ENCODE peak calls at places on chromosomes 13 and 19, in five cellular contexts. O is K562, K is colonic mucosa, N is adrenal gland, J is heart left ventricle. T is an unnamed sample.

GRCh38 chr13:106986033-106986484 is 418.1 kb upstream of the ARGLU1 start:
- DNase-seq in O (no peak), N (no peak), K (no peak), J (no peak), T (no peak)

GRCh38 chr13:45167611-45168554 is 33.0 kb downstream of the KCTD4 start:
- DNase-seq in N (peak; percentile 21), J (peak; percentile 60), O (no peak), K (peak; percentile 76), T (peak; percentile 19)

GRCh38 chr13:34678154-34678553 is 263.9 kb upstream of the NBEA start:
- DNase-seq in N (peak; percentile 28), O (no peak), K (no peak), J (no peak), T (no peak)

GRCh38 chr19:44904426-44904994 is 1.1 kb upstream of the APOE start:
- DNase-seq in J (no peak), K (no peak), O (peak; percentile 32), N (peak; percentile 89), T (no peak)

GRCh38 chr13:101511161-101511560 is 58.7 kb downstream of the ITGBL1 start:
- DNase-seq in N (no peak), O (no peak), K (no peak), J (no peak), T (no peak)

GRCh38 chr13:39317284-39317683 is 279.0 kb downstream of the NHLRC3 start:
- DNase-seq in N (peak; percentile 64), K (no peak), J (peak; percentile 71), O (no peak), T (peak; percentile 57)

GRCh38 chr19:29421186-29421525 is 104.6 kb upstream of the VSTM2B start:
- DNase-seq in O (no peak), J (no peak), K (no peak), N (no peak), T (no peak)

GRCh38 chr19:17406039-17406886 is 833 bp upstream of the BST2 start:
- DNase-seq in K (no peak), N (peak; percentile 42), J (no peak), O (peak; percentile 48), T (no peak)

GRCh38 chr19:31178833-31179470 is 170.3 kb downstream of the TSHZ3 start:
- DNase-seq in N (no peak), J (no peak), O (no peak), K (no peak), T (no peak)

GRCh38 chr13:98103531-98103930 is 39.4 kb upstream of the FARP1 start:
- DNase-seq in O (no peak), J (no peak), K (no peak), N (no peak), T (no peak)

GRCh38 chr19:2167896-2168618 is 4.3 kb downstream of the DOT1L start:
- DNase-seq in N (peak; percentile 86), O (no peak), K (peak; percentile 47), J (peak; percentile 91), T (peak; percentile 88)

GRCh38 chr13:79307866-79308298 is 98.2 kb downstream of the RBM26 start:
- DNase-seq in J (peak; percentile 33), O (no peak), K (no peak), N (peak; percentile 33), T (peak; percentile 45)

DNA sequence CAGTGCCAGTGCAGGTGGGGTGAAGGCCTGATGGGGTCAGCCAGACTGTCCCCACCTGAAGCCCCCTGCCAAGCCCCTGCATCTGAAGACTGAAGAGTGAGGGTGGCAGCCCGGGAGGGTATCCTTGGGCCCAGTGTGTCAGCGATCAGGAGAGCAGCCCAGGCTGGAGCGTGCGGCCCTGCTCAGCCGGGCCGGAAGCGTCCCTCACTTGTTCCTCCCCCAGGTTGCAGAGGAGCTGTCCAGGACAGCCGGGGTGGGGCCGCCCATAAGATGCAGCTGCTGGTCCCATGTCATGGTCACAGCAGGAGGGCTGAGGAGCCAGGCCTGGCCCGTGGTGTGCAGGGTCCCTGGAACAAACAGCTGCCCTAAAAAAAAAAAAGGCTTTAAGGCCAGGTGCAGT is 55.4 kb downstream of the KDM4B start:
- DNase-seq in O (peak; percentile 52), J (no peak), K (no peak), N (no peak), T (no peak)
- H3K4me3 ChIP-seq in O (no peak overlapping the region), J (no peak overlapping the region), K (no peak overlapping the region), N (no peak overlapping the region), T (no peak overlapping the region)

GRCh38 chr19:23673132-23673531 is 13.9 kb downstream of the ZNF675 start:
- DNase-seq in O (no peak), K (no peak), J (no peak), N (no peak), T (no peak)
- H3K9me3 ChIP-seq in O (peaks cover 1% of the 10 kb centered on the region), K (no peaks in the 10 kb centered on the region), J (peaks cover 4% of the 10 kb centered on the region), N (no peaks in the 10 kb centered on the region), T (no peaks in the 10 kb centered on the region)

GRCh38 chr19:50420127-50420526 is 1.4 kb downstream of the SPIB start:
- DNase-seq in J (no peak), N (no peak), K (no peak), O (no peak), T (no peak)
- H3K4me3 ChIP-seq in J (no peak overlapping the region), N (no peak overlapping the region), K (peak overlapping the region; percentile 15), O (no peak overlapping the region), T (no peak overlapping the region)

GRCh38 chr13:81781471-81781870 is 1440.5 kb upstream of the SPRY2 start:
- DNase-seq in K (no peak), J (no peak), O (no peak), N (no peak), T (no peak)
- H3K9me3 ChIP-seq in K (no peaks in the 10 kb centered on the region), J (no peaks in the 10 kb centered on the region), O (no peaks in the 10 kb centered on the region), N (no peaks in the 10 kb centered on the region), T (no peaks in the 10 kb centered on the region)

GRCh38 chr13:41461527-41462124 is 4.3 kb downstream of the RGCC start:
- DNase-seq in N (no peak), K (no peak), O (no peak), J (no peak), T (no peak)
- H3K4me3 ChIP-seq in N (no peak overlapping the region), K (no peak overlapping the region), O (no peak overlapping the region), J (peak overlapping the region; percentile 20), T (peak overlapping the region; percentile 38)

DNA sequence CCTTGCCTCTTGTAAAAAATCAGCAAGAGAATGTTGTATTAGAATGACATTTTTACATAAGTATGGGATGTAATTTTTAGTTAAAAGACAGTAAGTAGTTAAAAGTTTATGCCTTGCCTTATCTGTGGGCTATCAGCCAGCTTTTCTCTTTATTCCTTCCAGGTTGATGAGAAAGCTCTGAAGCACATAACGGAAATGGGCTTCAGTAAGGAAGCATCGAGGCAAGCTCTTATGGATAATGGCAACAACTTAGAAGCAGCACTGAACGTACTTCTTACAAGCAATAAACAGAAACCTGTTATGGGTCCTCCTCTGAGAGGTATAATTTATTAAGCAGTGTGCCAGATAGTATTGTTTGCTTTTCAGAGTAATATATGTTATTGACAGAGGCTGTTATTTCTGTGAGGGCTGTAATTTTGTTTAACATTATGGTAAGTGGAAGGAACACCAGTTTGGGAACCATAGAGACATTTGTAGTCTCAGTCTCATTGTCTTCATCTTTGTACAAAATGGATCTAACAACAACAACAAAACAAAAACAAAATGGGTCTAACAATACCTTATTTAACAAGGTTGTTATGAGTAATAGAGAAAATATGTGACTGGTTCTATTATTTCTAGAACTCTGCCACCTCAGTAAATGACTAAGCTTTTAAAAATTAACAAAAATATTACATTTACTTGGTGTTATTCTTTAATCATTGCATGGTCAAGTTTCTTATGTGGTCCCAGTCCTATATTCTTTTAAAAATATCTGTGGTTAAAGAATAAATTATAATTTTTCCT is 112.8 kb downstream of the TDRD3 start:
- DNase-seq in J (no peak), N (no peak), O (no peak), K (no peak), T (no peak)
- H3K9me3 ChIP-seq in J (no peaks in the 10 kb centered on the region), N (no peaks in the 10 kb centered on the region), O (no peaks in the 10 kb centered on the region), K (no peaks in the 10 kb centered on the region), T (no peaks in the 10 kb centered on the region)

GRCh38 chr19:35774274-35775045 is 904 bp upstream of the ARHGAP33 start:
- DNase-seq in K (no peak), N (no peak), J (no peak), O (no peak), T (peak; percentile 51)
- H3K4me3 ChIP-seq in K (peak overlapping the region; percentile 88), N (no peak overlapping the region), J (peak overlapping the region; percentile 96), O (peak overlapping the region; percentile 57), T (peak overlapping the region; percentile 97)

T was measured in right cardiac atrium.